ENCODE peak calls at places on chromosomes 4 and X, in four cellular contexts. U is K562, M is WTC11, F is HepG2. D is an unnamed sample.

GRCh38 chr4:38939150-38939549 is 71.5 kb downstream of the FAM114A1 start:
- DNase-seq in U (no peak), M (no peak), F (no peak), D (no peak)

GRCh38 chrX:72027024-72027913 is 104.4 kb downstream of the RTL5 start:
- DNase-seq in U (no peak), M (no peak), F (no peak), D (no peak)

GRCh38 chr4:169236901-169237626 is 33.7 kb downstream of the SH3RF1 start:
- DNase-seq in U (no peak), M (no peak), F (no peak), D (no peak)

GRCh38 chrX:122220644-122221373 is 963.3 kb upstream of the GRIA3 start:
- DNase-seq in U (no peak), M (peak), F (no peak), D (no peak)

GRCh38 chrX:104098151-104098808 is 14.0 kb upstream of the ZCCHC18 start:
- DNase-seq in U (peak), M (peak), F (peak), D (peak)

GRCh38 chrX:30620980-30621716 is 32.1 kb upstream of the GK start:
- DNase-seq in U (peak), M (no peak), F (no peak), D (peak)

GRCh38 chrX:124388562-124388961 is 42.2 kb downstream of the SH2D1A start:
- DNase-seq in U (peak), M (peak), F (peak), D (peak)

GRCh38 chr4:114385195-114385985 is 213.2 kb upstream of the UGT8 start:
- DNase-seq in U (no peak), M (no peak), F (no peak), D (no peak)

GRCh38 chr4:184143770-184144564 is 73.7 kb downstream of the ENPP6 start:
- DNase-seq in U (no peak), M (peak), F (no peak), D (no peak)

GRCh38 chr4:94757192-94758140 is at the start of gene BMPR1B:
- DNase-seq in U (no peak), M (peak), F (no peak), D (peak)

GRCh38 chrX:18415386-18415785 is 10.0 kb upstream of the CDKL5 start:
- DNase-seq in U (no peak), M (no peak), F (no peak), D (no peak)

DNA sequence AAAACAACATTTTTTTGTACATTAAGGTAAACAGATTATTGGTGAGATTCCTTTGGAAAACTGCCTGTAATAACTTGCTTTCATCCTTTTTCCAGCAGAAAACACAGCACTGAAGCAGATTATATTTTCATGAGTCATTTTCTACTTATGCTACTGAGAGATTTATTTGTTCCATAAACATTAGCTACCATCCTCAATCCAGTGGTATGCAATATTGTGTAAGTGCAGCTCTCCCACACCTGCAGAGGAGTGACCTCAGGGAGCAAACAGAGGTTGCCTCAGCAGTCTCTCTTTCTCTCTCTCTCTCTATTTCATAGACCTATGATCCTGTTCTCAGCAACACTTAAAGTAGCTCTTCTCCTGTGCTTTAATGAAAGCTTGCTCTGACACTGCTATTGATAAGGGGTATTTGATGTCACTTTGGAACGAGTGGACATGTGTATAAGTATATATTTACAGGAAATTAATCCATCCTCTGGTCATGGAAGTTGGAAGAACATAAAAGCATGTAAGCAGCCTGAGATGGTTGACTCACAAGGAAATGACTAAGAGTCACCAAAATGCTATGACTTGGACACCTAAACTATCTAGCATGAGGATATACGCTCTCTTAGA is 163.7 kb upstream of the SPANXC start:
- DNase-seq in U (no peak), M (no peak), F (no peak), D (peak)
- TF ChIP-seq HMGXB4 in U (no peak), M (no peak), F (no peak), D (no peak)

GRCh38 chr4:182254381-182254780 is 11.2 kb downstream of the TENM3 start:
- DNase-seq in U (no peak), M (no peak), F (no peak), D (no peak)
- TF ChIP-seq HMGXB4 in U (no peak), M (no peak), F (no peak), D (no peak)

GRCh38 chr4:32830160-32830559 is 2110.0 kb downstream of the PCDH7 start:
- DNase-seq in U (no peak), M (no peak), F (no peak), D (no peak)

GRCh38 chr4:32826169-32826568 is 2106.0 kb downstream of the PCDH7 start:
- DNase-seq in U (peak), M (no peak), F (no peak), D (no peak)

GRCh38 chr4:32824321-32824720 is 2104.2 kb downstream of the PCDH7 start:
- DNase-seq in U (no peak), M (no peak), F (no peak), D (no peak)
- TF ChIP-seq HMGXB4 in U (no peak), M (no peak), F (no peak), D (no peak)

GRCh38 chr4:48105230-48105629 is 28.8 kb downstream of the TXK start:
- DNase-seq in U (no peak), M (no peak), F (no peak), D (no peak)

GRCh38 chr4:48110452-48110978 is 23.5 kb downstream of the TXK start:
- DNase-seq in U (no peak), M (no peak), F (no peak), D (no peak)

GRCh38 chr4:48108309-48109073 is 25.6 kb downstream of the TXK start:
- DNase-seq in U (no peak), M (no peak), F (no peak), D (no peak)

GRCh38 chr4:48112017-48112667 is 21.9 kb downstream of the TXK start:
- DNase-seq in U (no peak), M (no peak), F (no peak), D (no peak)

GRCh38 chr4:48109413-48110263 is 24.4 kb downstream of the TXK start:
- DNase-seq in U (peak), M (no peak), F (peak), D (peak)
- TF ChIP-seq HMGXB4 in U (no peak), M (no peak), F (no peak), D (no peak)

GRCh38 chr4:107600993-107601392 is 119.0 kb downstream of the PAPSS1 start:
- DNase-seq in U (no peak), M (no peak), F (no peak), D (no peak)

GRCh38 chr4:107603430-107603829 is 116.6 kb downstream of the PAPSS1 start:
- DNase-seq in U (no peak), M (no peak), F (no peak), D (no peak)

GRCh38 chr4:107599841-107600240 is 120.2 kb downstream of the PAPSS1 start:
- DNase-seq in U (no peak), M (no peak), F (no peak), D (no peak)

DNA sequence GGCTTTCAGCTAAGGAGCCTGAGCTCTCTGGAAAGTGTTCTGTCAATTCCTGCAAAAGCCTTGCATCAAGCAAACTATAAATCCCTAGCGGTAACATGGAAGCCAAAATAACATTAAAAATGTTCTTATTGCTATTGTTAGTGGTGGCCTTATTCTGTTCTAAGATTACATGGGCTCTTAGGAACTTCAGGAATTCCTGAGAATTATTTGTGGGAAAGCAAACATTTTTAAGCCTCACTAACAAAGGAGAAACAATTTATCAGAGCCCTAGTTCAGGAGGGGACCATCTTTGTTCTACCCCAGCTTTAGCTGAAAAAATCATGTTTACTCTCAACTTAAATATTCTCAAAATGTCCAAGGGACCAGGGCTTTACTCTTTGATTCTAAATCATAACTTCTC is 119.6 kb downstream of the PAPSS1 start:
- DNase-seq in U (no peak), M (no peak), F (no peak), D (no peak)
- TF ChIP-seq HMGXB4 in U (no peak), M (no peak), F (no peak), D (no peak)

GRCh38 chr4:35541146-35541887 is 703.0 kb downstream of the ARAP2 start:
- DNase-seq in U (no peak), M (no peak), F (no peak), D (no peak)
- TF ChIP-seq HMGXB4 in U (no peak), M (no peak), F (no peak), D (no peak)

D was measured in A549.